ENCODE peak calls at places on chromosome 13, in eight cellular contexts. C is AG09319; I is stimulated activated CD4-positive, alpha-beta T cell treated with anti-CD3 and anti-CD28 coated beads, TNF-alpha, amount 100 ng/mL, for 48 hours; A is H9; T is cardiac fibroblast; F is HEK293T; B is HCEC 1CT; Z is astrocyte of the cerebellum. E is an unnamed sample.

GRCh38 chr13:75637101-75637774 is 1.1 kb downstream of the LMO7 start:
- DNase-seq in C (no peak), I (no peak), A (no peak), T (no peak), F (no peak), B (peak), Z (no peak), E (peak)

GRCh38 chr13:31755211-31755610 is 15.9 kb downstream of the RXFP2 start:
- DNase-seq in C (no peak), I (no peak), A (no peak), T (no peak), F (no peak), B (no peak), Z (no peak), E (no peak)

GRCh38 chr13:36193151-36193855 is 21.1 kb downstream of the SOHLH2 start:
- DNase-seq in C (no peak), I (no peak), A (no peak), T (peak), F (no peak), B (no peak), Z (peak), E (no peak)

GRCh38 chr13:83905641-83906040 is 23.4 kb upstream of the SLITRK1 start:
- DNase-seq in C (no peak), I (no peak), A (no peak), T (no peak), F (no peak), B (no peak), Z (no peak), E (no peak)

GRCh38 chr13:112720814-112721197 is 31.0 kb downstream of the ATP11A start:
- DNase-seq in C (no peak), I (no peak), A (no peak), T (no peak), F (no peak), B (no peak), Z (no peak), E (no peak)

GRCh38 chr13:109778102-109778542 is 8.3 kb downstream of the IRS2 start:
- DNase-seq in C (no peak), I (no peak), A (no peak), T (peak), F (no peak), B (peak), Z (no peak), E (peak)

GRCh38 chr13:23751195-23751594 is 138.0 kb downstream of the MIPEP start:
- DNase-seq in C (no peak), I (no peak), A (no peak), T (peak), F (no peak), B (no peak), Z (no peak), E (no peak)

GRCh38 chr13:72886272-72887062 is 104.5 kb downstream of the PIBF1 start:
- DNase-seq in C (no peak), I (no peak), A (no peak), T (peak), F (no peak), B (peak), Z (no peak), E (no peak)

GRCh38 chr13:95858286-95859075 is 181.5 kb downstream of the DNAJC3 start:
- DNase-seq in C (no peak), I (no peak), A (no peak), T (peak), F (no peak), B (peak), Z (peak), E (no peak)

GRCh38 chr13:20121154-20121515 is 39.7 kb downstream of the GJA3 start:
- DNase-seq in C (no peak), I (no peak), A (no peak), T (no peak), F (no peak), B (no peak), Z (no peak), E (peak)

GRCh38 chr13:99033814-99034213 is 56.0 kb upstream of the DOCK9 start:
- DNase-seq in C (no peak), I (no peak), A (no peak), T (peak), F (peak), B (peak), Z (no peak), E (peak)

GRCh38 chr13:99992912-99993311 is 11.3 kb downstream of the ZIC2 start:
- DNase-seq in C (no peak), I (no peak), A (no peak), T (no peak), F (no peak), B (peak), Z (peak), E (no peak)

GRCh38 chr13:80341771-80342271 is 895 bp upstream of the SPRY2 start:
- DNase-seq in C (no peak), I (no peak), A (peak), T (peak), F (peak), B (peak), Z (no peak), E (peak)

GRCh38 chr13:53010374-53011105 is 18.1 kb upstream of the OLFM4 start:
- DNase-seq in C (no peak), I (no peak), A (no peak), T (no peak), F (no peak), B (no peak), Z (no peak), E (peak)

GRCh38 chr13:23868521-23868920 is 20.7 kb downstream of the MIPEP start:
- DNase-seq in C (no peak), I (no peak), A (no peak), T (peak), F (no peak), B (peak), Z (peak), E (no peak)

GRCh38 chr13:37001921-37002250 is 1.3 kb downstream of the EXOSC8 start:
- DNase-seq in C (no peak), I (no peak), A (no peak), T (no peak), F (no peak), B (no peak), Z (no peak), E (peak)

GRCh38 chr13:68304287-68304893 is 1074.3 kb upstream of the PCDH9 start:
- DNase-seq in C (no peak), I (no peak), A (no peak), T (peak), F (peak), B (peak), Z (peak), E (peak)